ENCODE peak calls at places on chromosome 17, in nine cellular contexts. One of them, this sample, is unnamed.
A peak's percentile ranks its signal among the peaks of the same experiment; 100 is the strongest.

GRCh38 chr17:42288985-42289862 is 926 bp downstream of the STAT5A start:
- DNase-seq in upper lobe of right lung: peak; percentile 74
- DNase-seq in PC-9: no peak
- DNase-seq in type B pancreatic cell: no peak
- DNase-seq in OCI-LY7: no peak
- DNase-seq in heart left ventricle: no peak
- DNase-seq in WTC11: peak; percentile 48
- DNase-seq in fibroblast of pulmonary artery: no peak
- DNase-seq in choroid plexus epithelial cell: no peak
- DNase-seq in this sample: no peak

GRCh38 chr17:52744179-52744578 is 585.7 kb upstream of the CA10 start:
- DNase-seq in upper lobe of right lung: no peak
- DNase-seq in PC-9: no peak
- DNase-seq in type B pancreatic cell: no peak
- DNase-seq in OCI-LY7: no peak
- DNase-seq in heart left ventricle: no peak
- DNase-seq in WTC11: no peak
- DNase-seq in fibroblast of pulmonary artery: no peak
- DNase-seq in choroid plexus epithelial cell: no peak
- DNase-seq in this sample: no peak

GRCh38 chr17:75652934-75653549 is 13.9 kb downstream of the RECQL5 start:
- DNase-seq in upper lobe of right lung: peak; percentile 49
- DNase-seq in PC-9: no peak
- DNase-seq in type B pancreatic cell: no peak
- DNase-seq in OCI-LY7: peak; percentile 75
- DNase-seq in heart left ventricle: no peak
- DNase-seq in WTC11: peak; percentile 76
- DNase-seq in fibroblast of pulmonary artery: peak; percentile 43
- DNase-seq in choroid plexus epithelial cell: peak; percentile 62
- DNase-seq in this sample: peak; percentile 38

GRCh38 chr17:76490112-76490710 is 11.0 kb downstream of the RHBDF2 start:
- DNase-seq in upper lobe of right lung: no peak
- DNase-seq in PC-9: no peak
- DNase-seq in type B pancreatic cell: no peak
- DNase-seq in OCI-LY7: no peak
- DNase-seq in heart left ventricle: no peak
- DNase-seq in WTC11: no peak
- DNase-seq in fibroblast of pulmonary artery: no peak
- DNase-seq in choroid plexus epithelial cell: no peak
- DNase-seq in this sample: no peak

GRCh38 chr17:49621946-49622529 is 46.4 kb downstream of the NXPH3 start:
- DNase-seq in upper lobe of right lung: no peak
- DNase-seq in PC-9: no peak
- DNase-seq in type B pancreatic cell: no peak
- DNase-seq in OCI-LY7: no peak
- DNase-seq in heart left ventricle: no peak
- DNase-seq in WTC11: no peak
- DNase-seq in fibroblast of pulmonary artery: no peak
- DNase-seq in choroid plexus epithelial cell: no peak
- DNase-seq in this sample: no peak

GRCh38 chr17:58161566-58161965 is 5.2 kb upstream of the OR4D2 start:
- DNase-seq in upper lobe of right lung: no peak
- DNase-seq in PC-9: no peak
- DNase-seq in type B pancreatic cell: no peak
- DNase-seq in OCI-LY7: no peak
- DNase-seq in heart left ventricle: no peak
- DNase-seq in WTC11: no peak
- DNase-seq in fibroblast of pulmonary artery: no peak
- DNase-seq in choroid plexus epithelial cell: no peak
- DNase-seq in this sample: no peak

GRCh38 chr17:9512323-9513168 is 63.1 kb downstream of the STX8 start:
- DNase-seq in upper lobe of right lung: no peak
- DNase-seq in PC-9: no peak
- DNase-seq in type B pancreatic cell: no peak
- DNase-seq in OCI-LY7: no peak
- DNase-seq in heart left ventricle: no peak
- DNase-seq in WTC11: no peak
- DNase-seq in fibroblast of pulmonary artery: peak; percentile 78
- DNase-seq in choroid plexus epithelial cell: peak; percentile 82
- DNase-seq in this sample: peak; percentile 81

GRCh38 chr17:77097772-77098171 is 43.0 kb upstream of the SEC14L1 start:
- DNase-seq in upper lobe of right lung: no peak
- DNase-seq in PC-9: no peak
- DNase-seq in type B pancreatic cell: no peak
- DNase-seq in OCI-LY7: no peak
- DNase-seq in heart left ventricle: no peak
- DNase-seq in WTC11: no peak
- DNase-seq in fibroblast of pulmonary artery: no peak
- DNase-seq in choroid plexus epithelial cell: peak; percentile 60
- DNase-seq in this sample: no peak

GRCh38 chr17:28711723-28712036 is at the start of gene PROCA1:
- DNase-seq in upper lobe of right lung: no peak
- DNase-seq in PC-9: no peak
- DNase-seq in type B pancreatic cell: peak; percentile 77
- DNase-seq in OCI-LY7: no peak
- DNase-seq in heart left ventricle: no peak
- DNase-seq in WTC11: peak; percentile 74
- DNase-seq in fibroblast of pulmonary artery: no peak
- DNase-seq in choroid plexus epithelial cell: no peak
- DNase-seq in this sample: no peak

DNA sequence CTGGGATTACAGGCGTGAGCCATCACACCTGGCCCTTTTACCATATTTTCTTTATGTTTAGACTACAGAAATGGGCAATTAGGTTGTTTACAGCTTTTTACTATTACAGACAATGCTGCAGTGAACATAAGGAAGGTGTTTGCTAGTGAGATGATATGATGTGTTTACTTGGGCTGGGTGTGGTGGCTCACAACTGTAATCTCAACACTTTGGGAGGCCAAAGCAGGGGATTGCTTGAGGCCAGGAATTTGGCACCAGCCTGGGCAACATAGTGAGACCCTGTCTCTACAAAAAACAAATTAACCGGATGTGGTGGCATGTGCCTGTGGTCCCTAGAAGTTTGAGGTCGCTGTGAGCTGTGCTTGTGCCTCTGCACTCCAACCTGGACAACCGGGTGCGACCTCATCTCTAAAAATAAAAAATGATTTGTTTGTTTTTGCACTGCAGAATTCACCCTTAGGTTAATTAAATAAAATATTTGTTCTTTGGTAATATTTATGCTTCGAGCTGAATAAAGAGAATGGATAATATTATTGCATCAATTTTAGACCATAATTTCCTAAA is 15.0 kb downstream of the PAFAH1B1 start:
- DNase-seq in upper lobe of right lung: no peak
- DNase-seq in PC-9: no peak
- DNase-seq in type B pancreatic cell: no peak
- DNase-seq in OCI-LY7: no peak
- DNase-seq in heart left ventricle: no peak
- DNase-seq in WTC11: no peak
- DNase-seq in fibroblast of pulmonary artery: no peak
- DNase-seq in choroid plexus epithelial cell: no peak
- DNase-seq in this sample: no peak
- TF ChIP-seq CTCF in upper lobe of right lung: no peak
- TF ChIP-seq CTCF in PC-9: no peak
- TF ChIP-seq CTCF in type B pancreatic cell: no peak
- TF ChIP-seq CTCF in OCI-LY7: no peak
- TF ChIP-seq CTCF in heart left ventricle: no peak
- TF ChIP-seq CTCF in WTC11: no peak
- TF ChIP-seq CTCF in fibroblast of pulmonary artery: no peak
- TF ChIP-seq CTCF in choroid plexus epithelial cell: no peak
- TF ChIP-seq CTCF in this sample: no peak

GRCh38 chr17:19739241-19740201 is 8.6 kb downstream of the ALDH3A1 start:
- DNase-seq in upper lobe of right lung: peak; percentile 61
- DNase-seq in PC-9: no peak
- DNase-seq in type B pancreatic cell: peak; percentile 56
- DNase-seq in OCI-LY7: no peak
- DNase-seq in heart left ventricle: no peak
- DNase-seq in WTC11: no peak
- DNase-seq in fibroblast of pulmonary artery: no peak
- DNase-seq in choroid plexus epithelial cell: no peak
- DNase-seq in this sample: no peak
- TF ChIP-seq CTCF in upper lobe of right lung: no peak
- TF ChIP-seq CTCF in PC-9: no peak
- TF ChIP-seq CTCF in type B pancreatic cell: no peak
- TF ChIP-seq CTCF in OCI-LY7: no peak
- TF ChIP-seq CTCF in heart left ventricle: no peak
- TF ChIP-seq CTCF in WTC11: no peak
- TF ChIP-seq CTCF in fibroblast of pulmonary artery: no peak
- TF ChIP-seq CTCF in choroid plexus epithelial cell: no peak
- TF ChIP-seq CTCF in this sample: no peak

GRCh38 chr17:81368623-81369022 is 26.6 kb upstream of the BAHCC1 start:
- DNase-seq in upper lobe of right lung: no peak
- DNase-seq in PC-9: no peak
- DNase-seq in type B pancreatic cell: no peak
- DNase-seq in OCI-LY7: no peak
- DNase-seq in heart left ventricle: no peak
- DNase-seq in WTC11: no peak
- DNase-seq in fibroblast of pulmonary artery: no peak
- DNase-seq in choroid plexus epithelial cell: no peak
- DNase-seq in this sample: no peak

GRCh38 chr17:81374890-81375289 is 20.4 kb upstream of the BAHCC1 start:
- DNase-seq in upper lobe of right lung: no peak
- DNase-seq in PC-9: no peak
- DNase-seq in type B pancreatic cell: no peak
- DNase-seq in OCI-LY7: no peak
- DNase-seq in heart left ventricle: no peak
- DNase-seq in WTC11: no peak
- DNase-seq in fibroblast of pulmonary artery: no peak
- DNase-seq in choroid plexus epithelial cell: no peak
- DNase-seq in this sample: no peak

GRCh38 chr17:81373536-81374160 is 21.6 kb upstream of the BAHCC1 start:
- DNase-seq in upper lobe of right lung: no peak
- DNase-seq in PC-9: no peak
- DNase-seq in type B pancreatic cell: no peak
- DNase-seq in OCI-LY7: no peak
- DNase-seq in heart left ventricle: no peak
- DNase-seq in WTC11: no peak
- DNase-seq in fibroblast of pulmonary artery: no peak
- DNase-seq in choroid plexus epithelial cell: no peak
- DNase-seq in this sample: no peak

GRCh38 chr17:81370304-81370703 is 25.0 kb upstream of the BAHCC1 start:
- DNase-seq in upper lobe of right lung: no peak
- DNase-seq in PC-9: no peak
- DNase-seq in type B pancreatic cell: no peak
- DNase-seq in OCI-LY7: no peak
- DNase-seq in heart left ventricle: no peak
- DNase-seq in WTC11: no peak
- DNase-seq in fibroblast of pulmonary artery: no peak
- DNase-seq in choroid plexus epithelial cell: no peak
- DNase-seq in this sample: no peak

GRCh38 chr17:81371910-81372760 is 23.1 kb upstream of the BAHCC1 start:
- DNase-seq in upper lobe of right lung: no peak
- DNase-seq in PC-9: no peak
- DNase-seq in type B pancreatic cell: no peak
- DNase-seq in OCI-LY7: no peak
- DNase-seq in heart left ventricle: peak; percentile 83
- DNase-seq in WTC11: peak; percentile 60
- DNase-seq in fibroblast of pulmonary artery: peak; percentile 61
- DNase-seq in choroid plexus epithelial cell: peak; percentile 52
- DNase-seq in this sample: peak; percentile 50
- TF ChIP-seq CTCF in upper lobe of right lung: peak; percentile 21
- TF ChIP-seq CTCF in PC-9: peak; percentile 61
- TF ChIP-seq CTCF in type B pancreatic cell: peak; percentile 63
- TF ChIP-seq CTCF in OCI-LY7: peak; percentile 18
- TF ChIP-seq CTCF in heart left ventricle: peak; percentile 49
- TF ChIP-seq CTCF in WTC11: no peak
- TF ChIP-seq CTCF in fibroblast of pulmonary artery: peak; percentile 48
- TF ChIP-seq CTCF in choroid plexus epithelial cell: peak; percentile 49
- TF ChIP-seq CTCF in this sample: peak; percentile 44

GRCh38 chr17:73420897-73421296 is 109.1 kb upstream of the CDC42EP4 start:
- DNase-seq in upper lobe of right lung: no peak
- DNase-seq in PC-9: peak; percentile 75
- DNase-seq in type B pancreatic cell: no peak
- DNase-seq in OCI-LY7: peak; percentile 34
- DNase-seq in heart left ventricle: no peak
- DNase-seq in WTC11: no peak
- DNase-seq in fibroblast of pulmonary artery: peak; percentile 17
- DNase-seq in choroid plexus epithelial cell: peak; percentile 56
- DNase-seq in this sample: peak; percentile 84
- TF ChIP-seq CTCF in upper lobe of right lung: no peak
- TF ChIP-seq CTCF in PC-9: peak; percentile 56
- TF ChIP-seq CTCF in type B pancreatic cell: peak; percentile 51
- TF ChIP-seq CTCF in OCI-LY7: peak; percentile 42
- TF ChIP-seq CTCF in heart left ventricle: no peak
- TF ChIP-seq CTCF in WTC11: no peak
- TF ChIP-seq CTCF in fibroblast of pulmonary artery: peak; percentile 36
- TF ChIP-seq CTCF in choroid plexus epithelial cell: peak; percentile 64
- TF ChIP-seq CTCF in this sample: no peak